ENCODE peak calls at places on chromosomes 12 and 14, in ten cellular contexts. A is WTC11; K is CD4-positive, alpha-beta T cell; G is T-helper 17 cell; P is gastrocnemius medialis; Q is foreskin keratinocyte; C is stimulated activated naive B cell treated with anti-CD40 and anti-IgM and Interleukin-4, amounts not matched to agents 10 μg/mL and 1 μg/mL and 100 μg/mL, for 72 hours; W is stimulated activated naive CD8-positive, alpha-beta T cell treated with anti-CD3 and anti-CD28 coated beads, Interleukin-15, Interleukin-2, amounts not matched to agents 100 U/mL and 50 U/mL, for 24 hours; H is activated naive CD4-positive, alpha-beta T cell treated with anti-CD3 and anti-CD28 coated beads, Interleukin-2, amount 50 U/mL, for 72 hours; O is body of pancreas. T is an unnamed sample.

GRCh38 chr12:100574262-100575074 is 984 bp downstream of the GAS2L3 start:
- ATAC-seq in A (peak), K (no peak), G (no peak), P (peak), Q (peak), C (no peak), W (no peak), H (no peak), O (peak), T (no peak)

GRCh38 chr12:100554608-100555077 is 18.8 kb upstream of the GAS2L3 start:
- ATAC-seq in A (peak), K (no peak), G (no peak), P (peak), Q (peak), C (no peak), W (no peak), H (no peak), O (peak), T (no peak)

GRCh38 chr12:130936566-130936965 is 17.1 kb upstream of the ADGRD1 start:
- ATAC-seq in A (no peak), K (no peak), G (no peak), P (no peak), Q (no peak), C (no peak), W (no peak), H (no peak), O (no peak), T (no peak)

GRCh38 chr12:57106021-57106708 is 5.0 kb downstream of the STAT6 start:
- ATAC-seq in A (no peak), K (no peak), G (no peak), P (no peak), Q (no peak), C (no peak), W (no peak), H (no peak), O (no peak), T (no peak)

GRCh38 chr12:113241191-113242017 is 20.1 kb downstream of the TPCN1 start:
- ATAC-seq in A (no peak), K (no peak), G (no peak), P (peak), Q (peak), C (no peak), W (no peak), H (no peak), O (peak), T (no peak)

GRCh38 chr12:108837680-108838079 is 19.7 kb downstream of the SSH1 start:
- ATAC-seq in A (no peak), K (no peak), G (no peak), P (no peak), Q (no peak), C (no peak), W (no peak), H (no peak), O (no peak), T (no peak)

GRCh38 chr12:132448453-132448800 is 41.5 kb upstream of the FBRSL1 start:
- ATAC-seq in A (no peak), K (no peak), G (no peak), P (peak), Q (no peak), C (no peak), W (no peak), H (no peak), O (no peak), T (no peak)

GRCh38 chr14:34365309-34365915 is 96.6 kb downstream of the SPTSSA start:
- ATAC-seq in A (peak), K (no peak), G (no peak), P (no peak), Q (no peak), C (no peak), W (no peak), H (no peak), O (peak), T (no peak)

GRCh38 chr14:61196792-61197191 is 84.3 kb downstream of the TMEM30B start:
- ATAC-seq in A (peak), K (no peak), G (no peak), P (peak), Q (no peak), C (no peak), W (no peak), H (no peak), O (no peak), T (no peak)

GRCh38 chr12:33672879-33673577 is 233.4 kb upstream of the SYT10 start:
- ATAC-seq in A (no peak), K (no peak), G (no peak), P (no peak), Q (no peak), C (no peak), W (no peak), H (no peak), O (no peak), T (no peak)

GRCh38 chr14:92135269-92135668 is 13.5 kb downstream of the CPSF2 start:
- ATAC-seq in A (no peak), K (no peak), G (no peak), P (no peak), Q (no peak), C (no peak), W (no peak), H (no peak), O (no peak), T (no peak)

GRCh38 chr12:29546000-29546399 is 48.5 kb upstream of the OVCH1 start:
- ATAC-seq in A (no peak), K (no peak), G (no peak), P (peak), Q (no peak), C (no peak), W (no peak), H (no peak), O (no peak), T (no peak)

GRCh38 chr14:73246387-73247150 is 9.3 kb downstream of the PAPLN start:
- ATAC-seq in A (no peak), K (no peak), G (no peak), P (no peak), Q (no peak), C (no peak), W (no peak), H (no peak), O (no peak), T (no peak)

GRCh38 chr14:22489247-22489551 is 99.8 kb downstream of the DAD1 start:
- ATAC-seq in A (peak), K (no peak), G (no peak), P (no peak), Q (no peak), C (no peak), W (no peak), H (no peak), O (no peak), T (no peak)

GRCh38 chr14:103908580-103908979 is 19.7 kb upstream of the TDRD9 start:
- ATAC-seq in A (no peak), K (peak), G (no peak), P (no peak), Q (no peak), C (no peak), W (no peak), H (peak), O (no peak), T (no peak)

GRCh38 chr12:55745361-55746146 is 2.6 kb downstream of the GDF11 start:
- ATAC-seq in A (peak), K (no peak), G (no peak), P (no peak), Q (no peak), C (peak), W (no peak), H (no peak), O (peak), T (no peak)

GRCh38 chr14:49659526-49660455 is 24.7 kb upstream of the DNAAF2 start:
- ATAC-seq in A (no peak), K (no peak), G (no peak), P (no peak), Q (peak), C (no peak), W (no peak), H (no peak), O (no peak), T (no peak)

GRCh38 chr14:81455344-81455743 is 55.2 kb upstream of the STON2 start:
- ATAC-seq in A (no peak), K (no peak), G (no peak), P (no peak), Q (no peak), C (peak), W (peak), H (peak), O (no peak), T (peak)

GRCh38 chr12:100671396-100672074 is 98.1 kb downstream of the GAS2L3 start:
- ATAC-seq in A (peak), K (no peak), G (no peak), P (no peak), Q (peak), C (no peak), W (no peak), H (no peak), O (no peak), T (no peak)

GRCh38 chr12:120264511-120265202 is 873 bp downstream of the PXN start:
- ATAC-seq in A (no peak), K (peak), G (no peak), P (peak), Q (peak), C (no peak), W (no peak), H (peak), O (no peak), T (no peak)

GRCh38 chr12:52543985-52544888 is 8.7 kb downstream of the KRT71 start:
- ATAC-seq in A (peak), K (no peak), G (no peak), P (no peak), Q (peak), C (no peak), W (no peak), H (no peak), O (no peak), T (peak)

GRCh38 chr12:131222271-131223139 is 268.8 kb downstream of the ADGRD1 start:
- ATAC-seq in A (no peak), K (no peak), G (no peak), P (no peak), Q (no peak), C (peak), W (peak), H (peak), O (no peak), T (no peak)

T was measured in stimulated activated memory B cell treated with anti-CD40 and anti-IgM and Interleukin-4, amounts not matched to agents 10 μg/mL and 1 μg/mL and 100 μg/mL, for 72 hours.